ENCODE peak calls at places on chromosome 20, in eight cellular contexts. One of them, this sample, is unnamed.
A peak's percentile ranks its signal among the peaks of the same experiment; 100 is the strongest.

GRCh38 chr20:63548542-63548941 is 993 bp upstream of the SRMS start:
- DNase-seq in AG09319: no peak
- DNase-seq in activated B cell treated with CpG ODN at 0.5 μM for 24 hours: no peak
- DNase-seq in Caco-2: no peak
- DNase-seq in lower leg skin: no peak
- DNase-seq in pancreas: no peak
- DNase-seq in kidney: no peak
- DNase-seq in breast epithelium: no peak
- DNase-seq in this sample: no peak

GRCh38 chr20:40286991-40287531 is 402.0 kb downstream of the MAFB start:
- DNase-seq in AG09319: no peak
- DNase-seq in activated B cell treated with CpG ODN at 0.5 μM for 24 hours: no peak
- DNase-seq in Caco-2: no peak
- DNase-seq in lower leg skin: peak; percentile 71
- DNase-seq in pancreas: peak; percentile 52
- DNase-seq in kidney: peak; percentile 86
- DNase-seq in breast epithelium: peak; percentile 89
- DNase-seq in this sample: no peak

GRCh38 chr20:48070961-48071645 is 285.8 kb upstream of the SULF2 start:
- DNase-seq in AG09319: no peak
- DNase-seq in activated B cell treated with CpG ODN at 0.5 μM for 24 hours: no peak
- DNase-seq in Caco-2: no peak
- DNase-seq in lower leg skin: no peak
- DNase-seq in pancreas: no peak
- DNase-seq in kidney: no peak
- DNase-seq in breast epithelium: no peak
- DNase-seq in this sample: no peak

GRCh38 chr20:61583356-61583755 is 331.3 kb downstream of the CDH4 start:
- DNase-seq in AG09319: no peak
- DNase-seq in activated B cell treated with CpG ODN at 0.5 μM for 24 hours: no peak
- DNase-seq in Caco-2: no peak
- DNase-seq in lower leg skin: no peak
- DNase-seq in pancreas: no peak
- DNase-seq in kidney: no peak
- DNase-seq in breast epithelium: no peak
- DNase-seq in this sample: no peak

GRCh38 chr20:1702288-1702687 is 44.7 kb upstream of the SIRPG start:
- DNase-seq in AG09319: no peak
- DNase-seq in activated B cell treated with CpG ODN at 0.5 μM for 24 hours: no peak
- DNase-seq in Caco-2: no peak
- DNase-seq in lower leg skin: no peak
- DNase-seq in pancreas: no peak
- DNase-seq in kidney: no peak
- DNase-seq in breast epithelium: no peak
- DNase-seq in this sample: no peak

GRCh38 chr20:51220293-51220706 is 197.4 kb upstream of the KCNG1 start:
- DNase-seq in AG09319: no peak
- DNase-seq in activated B cell treated with CpG ODN at 0.5 μM for 24 hours: peak; percentile 22
- DNase-seq in Caco-2: peak; percentile 63
- DNase-seq in lower leg skin: no peak
- DNase-seq in pancreas: peak; percentile 26
- DNase-seq in kidney: no peak
- DNase-seq in breast epithelium: no peak
- DNase-seq in this sample: no peak

GRCh38 chr20:64063389-64064144 is 569 bp downstream of the TCEA2 start:
- DNase-seq in AG09319: no peak
- DNase-seq in activated B cell treated with CpG ODN at 0.5 μM for 24 hours: no peak
- DNase-seq in Caco-2: peak; percentile 59
- DNase-seq in lower leg skin: no peak
- DNase-seq in pancreas: peak; percentile 49
- DNase-seq in kidney: no peak
- DNase-seq in breast epithelium: peak; percentile 40
- DNase-seq in this sample: no peak

GRCh38 chr20:44776977-44777376 is 31.3 kb downstream of the KCNK15 start:
- DNase-seq in AG09319: no peak
- DNase-seq in activated B cell treated with CpG ODN at 0.5 μM for 24 hours: no peak
- DNase-seq in Caco-2: peak; percentile 82
- DNase-seq in lower leg skin: no peak
- DNase-seq in pancreas: no peak
- DNase-seq in kidney: no peak
- DNase-seq in breast epithelium: no peak
- DNase-seq in this sample: no peak

GRCh38 chr20:15811951-15812350 is 761.3 kb downstream of the KIF16B start:
- DNase-seq in AG09319: no peak
- DNase-seq in activated B cell treated with CpG ODN at 0.5 μM for 24 hours: no peak
- DNase-seq in Caco-2: no peak
- DNase-seq in lower leg skin: no peak
- DNase-seq in pancreas: no peak
- DNase-seq in kidney: no peak
- DNase-seq in breast epithelium: no peak
- DNase-seq in this sample: no peak

GRCh38 chr20:38094373-38094775 is 60.8 kb downstream of the RPRD1B start:
- DNase-seq in AG09319: no peak
- DNase-seq in activated B cell treated with CpG ODN at 0.5 μM for 24 hours: no peak
- DNase-seq in Caco-2: no peak
- DNase-seq in lower leg skin: peak; percentile 45
- DNase-seq in pancreas: no peak
- DNase-seq in kidney: no peak
- DNase-seq in breast epithelium: no peak
- DNase-seq in this sample: no peak

GRCh38 chr20:61620174-61620573 is 368.1 kb downstream of the CDH4 start:
- DNase-seq in AG09319: no peak
- DNase-seq in activated B cell treated with CpG ODN at 0.5 μM for 24 hours: no peak
- DNase-seq in Caco-2: no peak
- DNase-seq in lower leg skin: no peak
- DNase-seq in pancreas: no peak
- DNase-seq in kidney: no peak
- DNase-seq in breast epithelium: no peak
- DNase-seq in this sample: no peak

GRCh38 chr20:843908-844307 is 10.4 kb downstream of the FAM110A start:
- DNase-seq in AG09319: no peak
- DNase-seq in activated B cell treated with CpG ODN at 0.5 μM for 24 hours: no peak
- DNase-seq in Caco-2: no peak
- DNase-seq in lower leg skin: no peak
- DNase-seq in pancreas: no peak
- DNase-seq in kidney: peak; percentile 72
- DNase-seq in breast epithelium: no peak
- DNase-seq in this sample: no peak

DNA sequence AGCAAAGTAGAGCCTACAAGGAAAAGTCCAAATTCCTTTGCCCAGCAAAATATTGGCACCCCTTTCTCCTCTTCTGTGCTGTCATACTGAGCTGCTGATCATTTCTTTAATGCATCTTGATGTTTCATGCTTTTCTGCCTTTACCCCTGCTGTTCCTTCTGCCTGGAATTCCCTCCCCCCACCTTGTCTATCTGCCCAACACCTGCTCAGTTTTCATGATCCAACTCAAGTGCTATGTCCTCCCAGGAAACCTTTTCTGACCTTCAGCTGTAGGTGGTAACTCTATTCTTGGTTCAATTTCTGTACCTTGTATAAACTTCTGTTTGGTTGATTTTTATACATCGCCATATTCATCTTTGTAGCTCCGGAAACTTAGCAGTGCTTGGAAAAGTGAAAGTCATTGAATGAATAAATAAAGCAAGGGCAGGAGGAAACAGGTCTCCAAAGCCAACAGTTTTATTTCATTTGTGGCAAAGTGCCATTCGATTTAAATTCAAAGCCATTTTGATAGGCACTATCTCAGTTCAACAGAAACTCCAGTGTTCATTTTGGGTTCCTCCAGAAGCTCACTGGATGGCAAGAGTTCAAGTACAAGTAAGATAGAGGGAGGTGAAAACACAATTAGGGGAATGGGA is 10.4 kb upstream of the BMP2 start:
- DNase-seq in AG09319: no peak
- DNase-seq in activated B cell treated with CpG ODN at 0.5 μM for 24 hours: no peak
- DNase-seq in Caco-2: no peak
- DNase-seq in lower leg skin: no peak
- DNase-seq in pancreas: peak; percentile 28
- DNase-seq in kidney: no peak
- DNase-seq in breast epithelium: no peak
- DNase-seq in this sample: no peak
- TF ChIP-seq CTCF in AG09319: no peak
- TF ChIP-seq CTCF in activated B cell treated with CpG ODN at 0.5 μM for 24 hours: no peak
- TF ChIP-seq CTCF in Caco-2: no peak
- TF ChIP-seq CTCF in lower leg skin: no peak
- TF ChIP-seq CTCF in pancreas: no peak
- TF ChIP-seq CTCF in kidney: no peak
- TF ChIP-seq CTCF in breast epithelium: no peak
- TF ChIP-seq CTCF in this sample: no peak

GRCh38 chr20:58042626-58043025 is 185.8 kb downstream of the ANKRD60 start:
- DNase-seq in AG09319: no peak
- DNase-seq in activated B cell treated with CpG ODN at 0.5 μM for 24 hours: no peak
- DNase-seq in Caco-2: no peak
- DNase-seq in lower leg skin: peak; percentile 40
- DNase-seq in pancreas: no peak
- DNase-seq in kidney: no peak
- DNase-seq in breast epithelium: no peak
- DNase-seq in this sample: no peak

GRCh38 chr20:58040447-58041290 is 187.8 kb downstream of the ANKRD60 start:
- DNase-seq in AG09319: no peak
- DNase-seq in activated B cell treated with CpG ODN at 0.5 μM for 24 hours: no peak
- DNase-seq in Caco-2: no peak
- DNase-seq in lower leg skin: peak; percentile 7
- DNase-seq in pancreas: no peak
- DNase-seq in kidney: no peak
- DNase-seq in breast epithelium: no peak
- DNase-seq in this sample: no peak

GRCh38 chr20:58038123-58038654 is 190.3 kb downstream of the ANKRD60 start:
- DNase-seq in AG09319: no peak
- DNase-seq in activated B cell treated with CpG ODN at 0.5 μM for 24 hours: no peak
- DNase-seq in Caco-2: no peak
- DNase-seq in lower leg skin: peak; percentile 11
- DNase-seq in pancreas: no peak
- DNase-seq in kidney: no peak
- DNase-seq in breast epithelium: no peak
- DNase-seq in this sample: no peak

GRCh38 chr20:58037631-58038030 is 190.8 kb downstream of the ANKRD60 start:
- DNase-seq in AG09319: no peak
- DNase-seq in activated B cell treated with CpG ODN at 0.5 μM for 24 hours: no peak
- DNase-seq in Caco-2: no peak
- DNase-seq in lower leg skin: peak; percentile 3
- DNase-seq in pancreas: no peak
- DNase-seq in kidney: no peak
- DNase-seq in breast epithelium: no peak
- DNase-seq in this sample: no peak

DNA sequence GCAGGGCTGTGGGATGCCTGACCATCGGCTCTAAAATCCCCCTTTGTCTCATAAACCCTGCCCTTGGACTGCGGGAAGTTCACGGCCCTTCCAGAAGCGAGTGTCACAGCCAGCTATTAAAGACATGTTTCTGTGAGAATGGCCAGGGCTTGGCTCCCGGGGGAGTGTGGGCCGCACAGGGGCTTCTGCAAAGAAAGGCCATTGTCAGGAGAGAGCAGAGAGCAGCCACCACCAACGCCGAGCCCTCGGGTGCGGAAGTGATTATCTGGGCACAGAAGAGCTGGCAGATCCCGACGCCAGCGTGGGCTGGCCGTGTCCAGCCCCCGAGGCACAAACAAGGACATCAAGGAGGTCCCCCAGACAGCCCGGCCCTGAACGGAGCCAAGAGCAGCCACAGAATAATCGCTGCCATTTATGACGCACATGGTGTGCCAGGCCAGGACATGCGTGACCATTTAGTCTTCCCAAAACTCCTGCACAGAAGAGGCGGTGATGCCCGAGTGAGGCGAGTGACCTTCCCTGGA is 188.8 kb downstream of the ANKRD60 start:
- DNase-seq in AG09319: no peak
- DNase-seq in activated B cell treated with CpG ODN at 0.5 μM for 24 hours: no peak
- DNase-seq in Caco-2: no peak
- DNase-seq in lower leg skin: peak; percentile 14
- DNase-seq in pancreas: no peak
- DNase-seq in kidney: no peak
- DNase-seq in breast epithelium: peak; percentile 83
- DNase-seq in this sample: no peak
- TF ChIP-seq CTCF in AG09319: no peak
- TF ChIP-seq CTCF in activated B cell treated with CpG ODN at 0.5 μM for 24 hours: no peak
- TF ChIP-seq CTCF in Caco-2: no peak
- TF ChIP-seq CTCF in lower leg skin: no peak
- TF ChIP-seq CTCF in pancreas: no peak
- TF ChIP-seq CTCF in kidney: no peak
- TF ChIP-seq CTCF in breast epithelium: no peak
- TF ChIP-seq CTCF in this sample: no peak

DNA sequence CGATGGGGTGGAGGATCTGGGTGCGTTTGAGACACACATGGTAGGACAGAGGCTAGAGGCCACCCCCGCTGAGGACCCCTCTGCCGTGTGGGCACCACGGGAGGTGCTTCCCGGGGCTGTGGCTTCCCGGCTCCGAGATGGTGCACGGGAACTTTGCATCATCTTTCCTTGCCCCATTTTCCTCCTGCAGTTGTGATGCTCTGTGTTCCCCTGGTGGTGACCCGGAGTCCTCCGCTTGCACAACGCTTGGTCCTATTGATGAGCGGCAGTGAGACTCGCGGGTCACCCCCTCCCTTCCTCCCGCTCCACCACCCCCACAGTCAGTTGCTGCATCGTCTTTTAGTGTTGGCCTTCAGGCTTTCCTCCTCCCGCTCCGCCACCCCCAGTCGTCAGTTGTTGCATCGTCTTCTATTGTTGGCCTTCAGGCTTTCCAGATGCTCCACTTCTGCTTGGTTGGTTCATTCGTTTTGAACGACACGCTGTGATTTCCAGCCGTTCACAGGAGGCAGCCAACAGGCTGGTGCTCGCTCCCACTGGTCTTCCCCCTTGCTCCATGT is 37.3 kb downstream of the PYGB start:
- DNase-seq in AG09319: no peak
- DNase-seq in activated B cell treated with CpG ODN at 0.5 μM for 24 hours: peak; percentile 7
- DNase-seq in Caco-2: no peak
- DNase-seq in lower leg skin: no peak
- DNase-seq in pancreas: peak; percentile 8
- DNase-seq in kidney: peak; percentile 52
- DNase-seq in breast epithelium: peak; percentile 16
- DNase-seq in this sample: peak; percentile 10
- TF ChIP-seq CTCF in AG09319: no peak
- TF ChIP-seq CTCF in activated B cell treated with CpG ODN at 0.5 μM for 24 hours: no peak
- TF ChIP-seq CTCF in Caco-2: no peak
- TF ChIP-seq CTCF in lower leg skin: no peak
- TF ChIP-seq CTCF in pancreas: no peak
- TF ChIP-seq CTCF in kidney: no peak
- TF ChIP-seq CTCF in breast epithelium: no peak
- TF ChIP-seq CTCF in this sample: no peak

DNA sequence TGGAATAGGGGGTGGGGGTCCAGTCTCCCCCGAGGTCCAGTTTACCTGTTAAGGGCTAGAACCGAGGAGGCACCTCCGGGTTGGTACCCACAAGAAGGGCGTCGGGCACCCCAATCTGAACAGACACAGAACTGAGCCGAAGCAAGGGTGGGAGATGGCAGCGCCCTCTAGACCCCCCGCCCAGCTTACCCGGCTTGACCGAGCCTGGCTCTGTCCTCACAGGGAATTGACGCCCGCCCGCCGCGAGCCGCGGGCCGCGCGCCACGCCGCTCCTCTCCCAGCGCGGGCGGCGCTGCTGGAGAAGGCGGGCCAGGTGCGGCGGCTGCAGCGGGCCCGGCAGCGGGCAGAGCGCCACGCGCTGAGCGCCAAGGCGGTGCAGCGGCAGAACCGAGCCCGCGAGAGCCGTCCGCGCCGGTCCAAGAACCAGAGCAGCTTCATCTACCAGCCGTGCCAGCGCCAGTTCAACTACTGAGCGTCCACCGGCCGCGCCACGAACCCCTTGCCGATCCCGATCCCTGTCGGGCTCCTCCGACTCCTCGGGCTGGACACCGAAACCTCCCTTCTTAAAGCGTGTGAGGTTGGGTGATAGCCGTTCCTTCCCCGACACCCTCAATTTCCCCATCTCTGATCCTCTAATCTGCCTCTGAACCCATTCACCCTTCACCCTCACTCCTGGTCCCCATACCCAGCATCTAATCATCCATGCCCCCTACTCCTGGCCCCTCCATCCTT is 5.9 kb downstream of the TP53INP2 start:
- DNase-seq in AG09319: peak; percentile 16
- DNase-seq in activated B cell treated with CpG ODN at 0.5 μM for 24 hours: no peak
- DNase-seq in Caco-2: peak; percentile 88
- DNase-seq in lower leg skin: no peak
- DNase-seq in pancreas: peak; percentile 75
- DNase-seq in kidney: peak; percentile 84
- DNase-seq in breast epithelium: no peak
- DNase-seq in this sample: no peak
- TF ChIP-seq CTCF in AG09319: peak; percentile 42
- TF ChIP-seq CTCF in activated B cell treated with CpG ODN at 0.5 μM for 24 hours: no peak
- TF ChIP-seq CTCF in Caco-2: peak; percentile 34
- TF ChIP-seq CTCF in lower leg skin: no peak
- TF ChIP-seq CTCF in pancreas: no peak
- TF ChIP-seq CTCF in kidney: peak; percentile 33
- TF ChIP-seq CTCF in breast epithelium: no peak
- TF ChIP-seq CTCF in this sample: no peak